ENCODE peak calls at places on chromosomes 4 and X, in eight cellular contexts. One of them, this sample, is unnamed.

GRCh38 chr4:189656551-189657165 is 284.0 kb upstream of the FRG1 start:
- DNase-seq in GM23248: no peak
- DNase-seq in PC-3: no peak
- DNase-seq in HCT116: no peak
- DNase-seq in hepatocyte: peak; percentile 45
- DNase-seq in MM.1S: no peak
- DNase-seq in SK-N-SH: no peak
- DNase-seq in neural progenitor cell: no peak
- DNase-seq in this sample: no peak

GRCh38 chr4:23730998-23731397 is 158.8 kb downstream of the PPARGC1A start:
- DNase-seq in HCT116: no peak
- DNase-seq in neural progenitor cell: no peak
- DNase-seq in PC-3: no peak
- DNase-seq in MM.1S: no peak
- DNase-seq in SK-N-SH: no peak
- DNase-seq in hepatocyte: no peak
- DNase-seq in GM23248: no peak
- DNase-seq in this sample: no peak

GRCh38 chr4:174314770-174315169 is 31.1 kb downstream of the CEP44 start:
- DNase-seq in hepatocyte: peak; percentile 37
- DNase-seq in SK-N-SH: no peak
- DNase-seq in PC-3: peak; percentile 46
- DNase-seq in HCT116: no peak
- DNase-seq in MM.1S: no peak
- DNase-seq in GM23248: peak; percentile 74
- DNase-seq in neural progenitor cell: no peak
- DNase-seq in this sample: no peak

GRCh38 chr4:106851686-106852085 is 184.4 kb downstream of the DKK2 start:
- DNase-seq in SK-N-SH: no peak
- DNase-seq in MM.1S: no peak
- DNase-seq in GM23248: no peak
- DNase-seq in PC-3: no peak
- DNase-seq in HCT116: no peak
- DNase-seq in neural progenitor cell: no peak
- DNase-seq in hepatocyte: no peak
- DNase-seq in this sample: no peak

GRCh38 chr4:77465271-77465670 is 140.3 kb upstream of the CXCL13 start:
- DNase-seq in MM.1S: no peak
- DNase-seq in HCT116: no peak
- DNase-seq in PC-3: peak; percentile 48
- DNase-seq in neural progenitor cell: no peak
- DNase-seq in GM23248: peak; percentile 33
- DNase-seq in SK-N-SH: no peak
- DNase-seq in hepatocyte: peak; percentile 28
- DNase-seq in this sample: no peak

GRCh38 chr4:173121044-173121685 is 47.4 kb upstream of the GALNT7 start:
- DNase-seq in hepatocyte: peak; percentile 44
- DNase-seq in SK-N-SH: no peak
- DNase-seq in HCT116: no peak
- DNase-seq in PC-3: peak; percentile 9
- DNase-seq in neural progenitor cell: peak; percentile 16
- DNase-seq in MM.1S: peak; percentile 88
- DNase-seq in GM23248: peak; percentile 20
- DNase-seq in this sample: peak; percentile 70

GRCh38 chr4:59814402-59814801 is 1385.7 kb upstream of the ADGRL3 start:
- DNase-seq in PC-3: no peak
- DNase-seq in GM23248: no peak
- DNase-seq in hepatocyte: peak; percentile 3
- DNase-seq in SK-N-SH: no peak
- DNase-seq in MM.1S: no peak
- DNase-seq in neural progenitor cell: no peak
- DNase-seq in HCT116: no peak
- DNase-seq in this sample: no peak

GRCh38 chr4:137510866-137511265 is 21.4 kb downstream of the PCDH18 start:
- DNase-seq in neural progenitor cell: no peak
- DNase-seq in MM.1S: no peak
- DNase-seq in HCT116: peak; percentile 62
- DNase-seq in GM23248: peak; percentile 95
- DNase-seq in SK-N-SH: no peak
- DNase-seq in PC-3: peak; percentile 81
- DNase-seq in hepatocyte: peak; percentile 54
- DNase-seq in this sample: no peak

GRCh38 chr4:78242071-78242470 is 184.9 kb downstream of the FRAS1 start:
- DNase-seq in hepatocyte: no peak
- DNase-seq in neural progenitor cell: no peak
- DNase-seq in HCT116: no peak
- DNase-seq in MM.1S: no peak
- DNase-seq in GM23248: peak; percentile 53
- DNase-seq in PC-3: peak; percentile 30
- DNase-seq in SK-N-SH: no peak
- DNase-seq in this sample: no peak

GRCh38 chrX:110004210-110004609 is 1.3 kb downstream of the TMEM164 start:
- DNase-seq in neural progenitor cell: peak; percentile 7
- DNase-seq in SK-N-SH: no peak
- DNase-seq in HCT116: no peak
- DNase-seq in MM.1S: no peak
- DNase-seq in hepatocyte: peak; percentile 46
- DNase-seq in GM23248: no peak
- DNase-seq in PC-3: peak; percentile 49
- DNase-seq in this sample: no peak
- H3K27ac ChIP-seq in neural progenitor cell: no peak overlapping the region
- H3K27ac ChIP-seq in SK-N-SH: no peak overlapping the region
- H3K27ac ChIP-seq in HCT116: no peak overlapping the region
- H3K27ac ChIP-seq in MM.1S: no peak overlapping the region
- H3K27ac ChIP-seq in hepatocyte: peak overlapping the region; percentile 91
- H3K27ac ChIP-seq in GM23248: no peak overlapping the region
- H3K27ac ChIP-seq in PC-3: no peak overlapping the region
- H3K27ac ChIP-seq in this sample: no peak overlapping the region

GRCh38 chr4:122973465-122973864 is 51.1 kb upstream of the NUDT6 start:
- DNase-seq in GM23248: no peak
- DNase-seq in MM.1S: no peak
- DNase-seq in neural progenitor cell: no peak
- DNase-seq in HCT116: no peak
- DNase-seq in hepatocyte: no peak
- DNase-seq in SK-N-SH: no peak
- DNase-seq in PC-3: no peak
- DNase-seq in this sample: no peak

GRCh38 chr4:122976111-122976510 is 53.7 kb upstream of the NUDT6 start:
- DNase-seq in neural progenitor cell: no peak
- DNase-seq in PC-3: no peak
- DNase-seq in MM.1S: no peak
- DNase-seq in GM23248: no peak
- DNase-seq in SK-N-SH: no peak
- DNase-seq in hepatocyte: no peak
- DNase-seq in HCT116: no peak
- DNase-seq in this sample: no peak

GRCh38 chr4:122978789-122979188 is 56.4 kb upstream of the NUDT6 start:
- DNase-seq in MM.1S: no peak
- DNase-seq in HCT116: no peak
- DNase-seq in SK-N-SH: no peak
- DNase-seq in GM23248: no peak
- DNase-seq in PC-3: no peak
- DNase-seq in neural progenitor cell: no peak
- DNase-seq in hepatocyte: no peak
- DNase-seq in this sample: no peak

GRCh38 chr4:122978109-122978508 is 55.7 kb upstream of the NUDT6 start:
- DNase-seq in PC-3: no peak
- DNase-seq in neural progenitor cell: no peak
- DNase-seq in SK-N-SH: no peak
- DNase-seq in GM23248: no peak
- DNase-seq in HCT116: no peak
- DNase-seq in hepatocyte: no peak
- DNase-seq in MM.1S: no peak
- DNase-seq in this sample: peak; percentile 4

GRCh38 chr4:122977103-122977502 is 54.7 kb upstream of the NUDT6 start:
- DNase-seq in hepatocyte: no peak
- DNase-seq in MM.1S: no peak
- DNase-seq in PC-3: no peak
- DNase-seq in neural progenitor cell: no peak
- DNase-seq in SK-N-SH: no peak
- DNase-seq in HCT116: no peak
- DNase-seq in GM23248: no peak
- DNase-seq in this sample: no peak
- TF ChIP-seq EZH2phosphoT487 in hepatocyte: no peak
- TF ChIP-seq EZH2phosphoT487 in MM.1S: no peak
- TF ChIP-seq EZH2phosphoT487 in PC-3: no peak
- TF ChIP-seq EZH2phosphoT487 in neural progenitor cell: no peak
- TF ChIP-seq EZH2phosphoT487 in SK-N-SH: no peak
- TF ChIP-seq EZH2phosphoT487 in HCT116: no peak
- TF ChIP-seq EZH2phosphoT487 in GM23248: no peak
- TF ChIP-seq EZH2phosphoT487 in this sample: no peak

DNA sequence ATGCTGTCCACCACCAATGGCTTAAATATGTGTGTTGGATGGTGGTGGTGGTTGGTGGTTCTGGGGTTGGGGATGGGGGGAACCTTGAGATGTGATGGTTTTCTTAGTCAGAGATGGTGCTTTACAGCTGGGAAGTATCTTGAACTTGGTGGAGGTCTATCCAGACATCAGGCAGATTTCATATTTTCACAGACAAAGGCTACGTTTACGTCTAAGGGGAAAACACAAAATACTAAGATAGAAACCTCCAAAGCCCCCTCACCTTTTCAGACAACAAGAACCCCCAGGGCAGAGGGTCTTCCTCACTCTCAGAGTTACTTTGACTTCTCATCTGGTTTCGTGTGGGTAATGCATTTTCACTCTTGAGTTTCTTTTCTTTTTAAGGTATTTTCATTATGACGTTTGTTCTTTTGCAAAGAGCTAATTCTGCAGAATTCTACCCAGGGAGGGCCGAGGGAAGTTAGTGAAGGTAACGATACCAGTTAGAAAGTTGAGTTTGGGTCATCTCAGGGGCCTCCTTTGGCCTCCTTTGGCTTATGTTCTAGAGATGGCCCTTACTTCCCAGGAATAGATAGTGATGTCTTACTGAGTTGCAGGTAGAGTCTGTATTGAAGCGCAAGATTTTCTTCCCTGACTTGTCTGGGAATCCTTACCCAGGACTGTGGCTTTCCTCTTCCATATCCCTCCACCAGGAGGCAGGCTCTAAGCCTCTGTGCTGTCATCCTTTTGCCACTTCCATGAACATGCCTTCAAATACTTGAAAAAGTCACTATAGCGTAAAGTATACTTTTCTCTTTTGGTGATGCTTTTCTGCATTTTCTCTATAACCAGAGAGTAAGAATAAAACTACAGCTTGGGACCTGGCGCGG is 31.9 kb downstream of the RHOH start:
- DNase-seq in hepatocyte: no peak
- DNase-seq in MM.1S: peak; percentile 55
- DNase-seq in GM23248: peak; percentile 17
- DNase-seq in neural progenitor cell: peak; percentile 36
- DNase-seq in PC-3: peak; percentile 21
- DNase-seq in SK-N-SH: no peak
- DNase-seq in HCT116: no peak
- DNase-seq in this sample: no peak
- H3K4me1 ChIP-seq in hepatocyte: no peaks in the 10 kb centered on the region
- H3K4me1 ChIP-seq in MM.1S: peaks cover 43% of the 10 kb centered on the region
- H3K4me1 ChIP-seq in GM23248: no peaks in the 10 kb centered on the region
- H3K4me1 ChIP-seq in neural progenitor cell: peaks cover 6% of the 10 kb centered on the region
- H3K4me1 ChIP-seq in PC-3: no peaks in the 10 kb centered on the region
- H3K4me1 ChIP-seq in SK-N-SH: no peaks in the 10 kb centered on the region
- H3K4me1 ChIP-seq in HCT116: no peaks in the 10 kb centered on the region
- H3K4me1 ChIP-seq in this sample: peaks cover 12% of the 10 kb centered on the region

DNA sequence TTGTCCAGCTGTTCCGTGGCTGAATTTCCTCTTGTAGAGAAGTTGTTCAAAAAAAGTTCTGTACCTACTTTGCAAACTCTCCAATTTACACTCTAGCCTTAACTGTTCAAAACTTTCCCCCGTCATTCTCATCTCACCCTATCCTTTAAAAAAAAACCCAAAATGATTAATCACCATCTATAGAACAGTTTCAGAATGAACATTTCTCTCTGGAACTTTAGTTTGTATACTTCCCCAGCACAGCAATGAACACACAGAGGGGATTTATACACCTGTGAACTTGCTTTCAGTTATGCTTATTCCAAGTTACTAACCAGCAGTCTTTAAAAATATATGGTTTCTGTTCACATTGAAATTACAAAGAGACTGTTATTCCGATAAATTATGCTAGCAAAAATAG is 1.2 kb downstream of the GEMIN8 start:
- DNase-seq in neural progenitor cell: no peak
- DNase-seq in PC-3: no peak
- DNase-seq in GM23248: no peak
- DNase-seq in MM.1S: peak; percentile 11
- DNase-seq in SK-N-SH: no peak
- DNase-seq in hepatocyte: no peak
- DNase-seq in HCT116: no peak
- DNase-seq in this sample: peak; percentile 7
- H3K27ac ChIP-seq in neural progenitor cell: no peak overlapping the region
- H3K27ac ChIP-seq in PC-3: peak overlapping the region; percentile 98
- H3K27ac ChIP-seq in GM23248: peak overlapping the region; percentile 96
- H3K27ac ChIP-seq in MM.1S: peak overlapping the region; percentile 74
- H3K27ac ChIP-seq in SK-N-SH: peak overlapping the region; percentile 92
- H3K27ac ChIP-seq in hepatocyte: peak overlapping the region; percentile 86
- H3K27ac ChIP-seq in HCT116: peak overlapping the region; percentile 82
- H3K27ac ChIP-seq in this sample: peak overlapping the region; percentile 74

GRCh38 chr4:142404191-142404611 is 441.9 kb downstream of the INPP4B start:
- DNase-seq in GM23248: peak; percentile 95
- DNase-seq in HCT116: peak; percentile 82
- DNase-seq in hepatocyte: no peak
- DNase-seq in neural progenitor cell: no peak
- DNase-seq in MM.1S: no peak
- DNase-seq in SK-N-SH: no peak
- DNase-seq in PC-3: peak; percentile 87
- DNase-seq in this sample: no peak
- TF ChIP-seq EZH2phosphoT487 in GM23248: no peak
- TF ChIP-seq EZH2phosphoT487 in HCT116: no peak
- TF ChIP-seq EZH2phosphoT487 in hepatocyte: no peak
- TF ChIP-seq EZH2phosphoT487 in neural progenitor cell: no peak
- TF ChIP-seq EZH2phosphoT487 in MM.1S: no peak
- TF ChIP-seq EZH2phosphoT487 in SK-N-SH: no peak
- TF ChIP-seq EZH2phosphoT487 in PC-3: no peak
- TF ChIP-seq EZH2phosphoT487 in this sample: no peak

DNA sequence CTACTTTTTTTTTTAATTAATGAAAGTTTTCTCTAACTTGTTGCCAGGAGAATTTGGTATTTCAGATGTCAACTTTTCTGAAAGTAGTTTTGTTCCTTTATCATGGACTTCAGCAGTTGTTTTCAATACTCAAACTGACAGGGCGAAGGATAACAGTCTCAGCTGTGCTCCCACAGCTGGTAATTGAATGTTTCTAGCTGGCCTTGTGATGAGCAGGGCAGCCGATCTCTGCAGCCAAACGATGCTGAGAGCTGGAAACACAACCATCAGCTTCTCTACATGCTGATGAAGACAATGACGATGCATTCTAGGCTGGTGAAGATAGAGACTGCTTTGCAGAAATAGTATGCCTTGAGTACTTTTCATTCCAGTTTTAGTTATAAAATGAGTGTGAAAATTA is 130.0 kb upstream of the MAP9 start:
- DNase-seq in HCT116: no peak
- DNase-seq in PC-3: no peak
- DNase-seq in MM.1S: no peak
- DNase-seq in GM23248: no peak
- DNase-seq in hepatocyte: no peak
- DNase-seq in neural progenitor cell: no peak
- DNase-seq in SK-N-SH: no peak
- DNase-seq in this sample: no peak
- H3K4me1 ChIP-seq in HCT116: no peaks in the 10 kb centered on the region
- H3K4me1 ChIP-seq in PC-3: no peaks in the 10 kb centered on the region
- H3K4me1 ChIP-seq in MM.1S: no peaks in the 10 kb centered on the region
- H3K4me1 ChIP-seq in GM23248: no peaks in the 10 kb centered on the region
- H3K4me1 ChIP-seq in hepatocyte: no peaks in the 10 kb centered on the region
- H3K4me1 ChIP-seq in neural progenitor cell: no peaks in the 10 kb centered on the region
- H3K4me1 ChIP-seq in SK-N-SH: no peaks in the 10 kb centered on the region
- H3K4me1 ChIP-seq in this sample: no peaks in the 10 kb centered on the region